ENCODE peak calls at places on chromosomes 11 and 22, in seven cellular contexts. One of them, this sample, is unnamed.

GRCh38 chr11:9722893-9723292 is 59.0 kb downstream of the SWAP70 start:
- DNase-seq in neuronal stem cell: no peak
- DNase-seq in H9: no peak
- DNase-seq in H1: no peak
- DNase-seq in mesendoderm: no peak
- DNase-seq in mesenchymal stem cell: no peak
- DNase-seq in trophoblast cell: no peak
- DNase-seq in this sample: no peak

GRCh38 chr11:68142028-68142412 is 20.8 kb upstream of the CHKA start:
- DNase-seq in neuronal stem cell: no peak
- DNase-seq in H9: no peak
- DNase-seq in H1: no peak
- DNase-seq in mesendoderm: no peak
- DNase-seq in mesenchymal stem cell: no peak
- DNase-seq in trophoblast cell: no peak
- DNase-seq in this sample: no peak

GRCh38 chr22:41021655-41022454 is 70.5 kb upstream of the EP300 start:
- DNase-seq in neuronal stem cell: peak
- DNase-seq in H9: peak
- DNase-seq in H1: peak
- DNase-seq in mesendoderm: peak
- DNase-seq in mesenchymal stem cell: peak
- DNase-seq in trophoblast cell: peak
- DNase-seq in this sample: peak

GRCh38 chr11:20565236-20565635 is 34.2 kb upstream of the SLC6A5 start:
- DNase-seq in neuronal stem cell: no peak
- DNase-seq in H9: no peak
- DNase-seq in H1: no peak
- DNase-seq in mesendoderm: no peak
- DNase-seq in mesenchymal stem cell: no peak
- DNase-seq in trophoblast cell: no peak
- DNase-seq in this sample: no peak

GRCh38 chr22:49664371-49664881 is 163.2 kb downstream of the BRD1 start:
- DNase-seq in neuronal stem cell: no peak
- DNase-seq in H9: peak
- DNase-seq in H1: peak
- DNase-seq in mesendoderm: no peak
- DNase-seq in mesenchymal stem cell: no peak
- DNase-seq in trophoblast cell: no peak
- DNase-seq in this sample: no peak

GRCh38 chr11:33434294-33434693 is 177.1 kb downstream of the HIPK3 start:
- DNase-seq in neuronal stem cell: no peak
- DNase-seq in H9: no peak
- DNase-seq in H1: no peak
- DNase-seq in mesendoderm: no peak
- DNase-seq in mesenchymal stem cell: no peak
- DNase-seq in trophoblast cell: no peak
- DNase-seq in this sample: no peak

GRCh38 chr11:57597971-57598830 is 716 bp downstream of the SERPING1 start:
- DNase-seq in neuronal stem cell: peak
- DNase-seq in H9: peak
- DNase-seq in H1: peak
- DNase-seq in mesendoderm: peak
- DNase-seq in mesenchymal stem cell: peak
- DNase-seq in trophoblast cell: peak
- DNase-seq in this sample: peak

GRCh38 chr22:27564806-27565205 is 236.8 kb downstream of the MN1 start:
- DNase-seq in neuronal stem cell: no peak
- DNase-seq in H9: no peak
- DNase-seq in H1: no peak
- DNase-seq in mesendoderm: no peak
- DNase-seq in mesenchymal stem cell: no peak
- DNase-seq in trophoblast cell: no peak
- DNase-seq in this sample: no peak

GRCh38 chr11:17075506-17075905 is 2.0 kb downstream of the RPS13 start:
- DNase-seq in neuronal stem cell: no peak
- DNase-seq in H9: no peak
- DNase-seq in H1: no peak
- DNase-seq in mesendoderm: no peak
- DNase-seq in mesenchymal stem cell: no peak
- DNase-seq in trophoblast cell: peak
- DNase-seq in this sample: no peak

GRCh38 chr11:72653616-72654000 is 20.6 kb downstream of the PDE2A start:
- DNase-seq in neuronal stem cell: no peak
- DNase-seq in H9: no peak
- DNase-seq in H1: no peak
- DNase-seq in mesendoderm: no peak
- DNase-seq in mesenchymal stem cell: no peak
- DNase-seq in trophoblast cell: no peak
- DNase-seq in this sample: no peak

GRCh38 chr22:50316114-50317065 is 8.9 kb upstream of the PLXNB2 start:
- DNase-seq in neuronal stem cell: no peak
- DNase-seq in H9: no peak
- DNase-seq in H1: peak
- DNase-seq in mesendoderm: no peak
- DNase-seq in mesenchymal stem cell: no peak
- DNase-seq in trophoblast cell: no peak
- DNase-seq in this sample: no peak

GRCh38 chr11:41879186-41879738 is 419.8 kb upstream of the LRRC4C start:
- DNase-seq in neuronal stem cell: no peak
- DNase-seq in H9: no peak
- DNase-seq in H1: no peak
- DNase-seq in mesendoderm: peak
- DNase-seq in mesenchymal stem cell: peak
- DNase-seq in trophoblast cell: no peak
- DNase-seq in this sample: no peak

GRCh38 chr22:36332623-36333331 is 55.0 kb downstream of the MYH9 start:
- DNase-seq in neuronal stem cell: no peak
- DNase-seq in H9: no peak
- DNase-seq in H1: no peak
- DNase-seq in mesendoderm: peak
- DNase-seq in mesenchymal stem cell: peak
- DNase-seq in trophoblast cell: peak
- DNase-seq in this sample: peak

GRCh38 chr11:1766719-1767398 is 3.1 kb upstream of the CTSD start:
- DNase-seq in neuronal stem cell: no peak
- DNase-seq in H9: no peak
- DNase-seq in H1: no peak
- DNase-seq in mesendoderm: no peak
- DNase-seq in mesenchymal stem cell: no peak
- DNase-seq in trophoblast cell: no peak
- DNase-seq in this sample: no peak

GRCh38 chr11:71342116-71342515 is 89.7 kb upstream of the SHANK2 start:
- DNase-seq in neuronal stem cell: no peak
- DNase-seq in H9: no peak
- DNase-seq in H1: no peak
- DNase-seq in mesendoderm: no peak
- DNase-seq in mesenchymal stem cell: peak
- DNase-seq in trophoblast cell: no peak
- DNase-seq in this sample: peak

GRCh38 chr11:103047837-103048236 is 44.1 kb downstream of the DCUN1D5 start:
- DNase-seq in neuronal stem cell: no peak
- DNase-seq in H9: no peak
- DNase-seq in H1: no peak
- DNase-seq in mesendoderm: no peak
- DNase-seq in mesenchymal stem cell: peak
- DNase-seq in trophoblast cell: no peak
- DNase-seq in this sample: no peak

GRCh38 chr22:28048529-28048928 is 129.5 kb upstream of the PITPNB start:
- DNase-seq in neuronal stem cell: no peak
- DNase-seq in H9: no peak
- DNase-seq in H1: no peak
- DNase-seq in mesendoderm: no peak
- DNase-seq in mesenchymal stem cell: no peak
- DNase-seq in trophoblast cell: no peak
- DNase-seq in this sample: no peak

GRCh38 chr22:36528336-36528735 is 630 bp downstream of the EIF3D start:
- DNase-seq in neuronal stem cell: no peak
- DNase-seq in H9: no peak
- DNase-seq in H1: no peak
- DNase-seq in mesendoderm: no peak
- DNase-seq in mesenchymal stem cell: peak
- DNase-seq in trophoblast cell: no peak
- DNase-seq in this sample: no peak

GRCh38 chr11:6617315-6617781 is 1.9 kb downstream of the TPP1 start:
- DNase-seq in neuronal stem cell: no peak
- DNase-seq in H9: no peak
- DNase-seq in H1: no peak
- DNase-seq in mesendoderm: no peak
- DNase-seq in mesenchymal stem cell: peak
- DNase-seq in trophoblast cell: no peak
- DNase-seq in this sample: no peak

GRCh38 chr11:18392434-18393321 is 1.7 kb upstream of the LDHA start:
- DNase-seq in neuronal stem cell: no peak
- DNase-seq in H9: no peak
- DNase-seq in H1: no peak
- DNase-seq in mesendoderm: no peak
- DNase-seq in mesenchymal stem cell: no peak
- DNase-seq in trophoblast cell: no peak
- DNase-seq in this sample: no peak

GRCh38 chr11:6505577-6506240 is 8.6 kb downstream of the DNHD1 start:
- DNase-seq in neuronal stem cell: no peak
- DNase-seq in H9: no peak
- DNase-seq in H1: no peak
- DNase-seq in mesendoderm: peak
- DNase-seq in mesenchymal stem cell: peak
- DNase-seq in trophoblast cell: peak
- DNase-seq in this sample: peak

GRCh38 chr11:2420502-2421225 is 20.1 kb downstream of the TSSC4 start:
- DNase-seq in neuronal stem cell: peak
- DNase-seq in H9: peak
- DNase-seq in H1: peak
- DNase-seq in mesendoderm: peak
- DNase-seq in mesenchymal stem cell: peak
- DNase-seq in trophoblast cell: peak
- DNase-seq in this sample: peak

GRCh38 chr11:96052921-96053631 is 129.2 kb upstream of the MTMR2 start:
- DNase-seq in neuronal stem cell: no peak
- DNase-seq in H9: no peak
- DNase-seq in H1: no peak
- DNase-seq in mesendoderm: no peak
- DNase-seq in mesenchymal stem cell: peak
- DNase-seq in trophoblast cell: peak
- DNase-seq in this sample: peak

GRCh38 chr11:123483058-123483457 is 53.0 kb downstream of the GRAMD1B start:
- DNase-seq in neuronal stem cell: no peak
- DNase-seq in H9: no peak
- DNase-seq in H1: no peak
- DNase-seq in mesendoderm: no peak
- DNase-seq in mesenchymal stem cell: no peak
- DNase-seq in trophoblast cell: peak
- DNase-seq in this sample: peak

DNA sequence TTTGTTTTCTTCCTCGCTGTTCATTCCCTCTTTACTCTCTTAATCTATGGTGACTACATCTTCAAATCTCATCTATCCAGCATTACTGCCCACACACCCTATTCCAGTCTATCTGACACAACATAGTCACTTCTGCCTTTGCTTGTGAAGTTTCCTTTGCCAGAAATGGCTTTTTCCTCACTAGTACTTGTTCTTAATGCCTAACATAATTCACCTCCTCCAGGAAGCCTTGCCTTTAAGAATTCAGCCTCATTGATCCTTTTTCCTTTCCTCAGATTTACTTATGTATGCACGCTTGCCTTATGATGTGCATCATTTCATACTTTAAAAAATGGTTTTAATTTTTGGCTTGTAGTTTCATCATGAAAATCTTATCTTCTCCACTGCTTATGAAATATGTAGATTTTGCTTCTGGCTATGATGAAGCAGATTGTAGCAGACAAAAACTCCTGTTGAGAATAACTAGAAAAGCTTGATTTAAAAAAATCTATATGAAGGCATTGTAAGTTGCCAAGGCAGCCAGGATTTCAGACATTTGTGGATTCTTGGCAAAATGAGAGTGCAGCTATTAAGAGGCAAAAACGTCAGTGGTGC is 31.7 kb downstream of the RNF169 start:
- DNase-seq in neuronal stem cell: no peak
- DNase-seq in H9: no peak
- DNase-seq in H1: no peak
- DNase-seq in mesendoderm: no peak
- DNase-seq in mesenchymal stem cell: no peak
- DNase-seq in trophoblast cell: peak
- DNase-seq in this sample: peak
- H2AK5ac ChIP-seq in neuronal stem cell: no peak
- H2AK5ac ChIP-seq in H9: no peak
- H2AK5ac ChIP-seq in H1: no peak
- H2AK5ac ChIP-seq in mesendoderm: no peak
- H2AK5ac ChIP-seq in mesenchymal stem cell: no peak
- H2AK5ac ChIP-seq in trophoblast cell: no peak
- H2AK5ac ChIP-seq in this sample: no peak

GRCh38 chr11:111361082-111361801 is 17.8 kb downstream of the POU2AF1 start:
- DNase-seq in neuronal stem cell: no peak
- DNase-seq in H9: no peak
- DNase-seq in H1: no peak
- DNase-seq in mesendoderm: no peak
- DNase-seq in mesenchymal stem cell: no peak
- DNase-seq in trophoblast cell: peak
- DNase-seq in this sample: no peak
- H2AK5ac ChIP-seq in neuronal stem cell: no peak
- H2AK5ac ChIP-seq in H9: no peak
- H2AK5ac ChIP-seq in H1: no peak
- H2AK5ac ChIP-seq in mesendoderm: no peak
- H2AK5ac ChIP-seq in mesenchymal stem cell: no peak
- H2AK5ac ChIP-seq in trophoblast cell: no peak
- H2AK5ac ChIP-seq in this sample: no peak

DNA sequence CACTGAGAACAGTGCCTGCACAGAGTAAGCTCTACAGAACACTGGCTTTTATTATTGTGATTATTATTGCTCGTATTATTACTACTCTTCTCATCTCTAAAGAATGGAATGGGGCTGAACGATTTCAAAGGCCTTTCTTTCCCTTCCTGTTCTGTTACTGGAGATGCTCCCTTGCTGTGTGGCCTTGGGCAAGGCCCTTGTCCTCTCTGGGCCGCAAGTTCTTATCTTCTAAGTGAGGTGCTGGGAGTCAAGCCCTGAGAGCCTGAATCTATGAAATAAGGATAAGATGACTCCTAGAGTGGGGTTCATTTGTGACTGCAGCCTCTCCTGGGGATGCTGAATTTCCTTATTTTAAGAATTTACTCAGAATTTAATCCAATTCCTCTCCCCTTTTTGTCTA is 113.5 kb downstream of the FBXO7 start:
- DNase-seq in neuronal stem cell: no peak
- DNase-seq in H9: no peak
- DNase-seq in H1: no peak
- DNase-seq in mesendoderm: no peak
- DNase-seq in mesenchymal stem cell: no peak
- DNase-seq in trophoblast cell: no peak
- DNase-seq in this sample: no peak
- H2AK5ac ChIP-seq in neuronal stem cell: no peak
- H2AK5ac ChIP-seq in H9: no peak
- H2AK5ac ChIP-seq in H1: no peak
- H2AK5ac ChIP-seq in mesendoderm: no peak
- H2AK5ac ChIP-seq in mesenchymal stem cell: no peak
- H2AK5ac ChIP-seq in trophoblast cell: no peak
- H2AK5ac ChIP-seq in this sample: no peak

DNA sequence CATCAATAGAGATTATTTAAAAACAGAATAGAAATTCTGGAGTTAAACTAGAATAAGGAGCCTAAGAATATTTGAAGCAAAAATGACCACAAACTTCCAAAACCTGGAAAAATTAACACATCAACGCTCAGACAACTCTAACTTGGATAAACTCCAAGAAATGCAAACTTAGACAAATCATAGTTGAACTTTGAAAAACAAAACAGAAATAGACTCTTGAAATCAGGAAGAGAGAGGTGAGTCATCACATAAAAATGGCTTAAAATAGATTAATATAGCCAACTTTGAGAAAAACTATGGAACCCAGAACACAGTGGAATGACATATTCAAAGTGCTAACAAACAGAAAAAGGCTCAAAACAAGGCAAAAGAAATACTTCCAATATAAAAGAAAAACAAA is 974.2 kb downstream of the JRKL start:
- DNase-seq in neuronal stem cell: no peak
- DNase-seq in H9: no peak
- DNase-seq in H1: no peak
- DNase-seq in mesendoderm: no peak
- DNase-seq in mesenchymal stem cell: peak
- DNase-seq in trophoblast cell: no peak
- DNase-seq in this sample: no peak
- H2AK5ac ChIP-seq in neuronal stem cell: no peak
- H2AK5ac ChIP-seq in H9: no peak
- H2AK5ac ChIP-seq in H1: no peak
- H2AK5ac ChIP-seq in mesendoderm: no peak
- H2AK5ac ChIP-seq in mesenchymal stem cell: no peak
- H2AK5ac ChIP-seq in trophoblast cell: no peak
- H2AK5ac ChIP-seq in this sample: no peak

This sample was measured in IMR-90.